ENCODE peak calls at places on chromosomes 3 and 15, in seven cellular contexts. F is psoas muscle; O is heart left ventricle; M is H7; E is posterior cingulate gyrus; S is glutamatergic neuron; L is activated CD8-positive, alpha-beta memory T cell treated with anti-CD3 and anti-CD28 coated beads, Interleukin-2, amount 10 ng/mL, durations not matched to agents 7 days and 5 days. Z is an unnamed sample.

GRCh38 chr15:99106417-99107220 is 1.7 kb downstream of the SYNM start:
- DNase-seq in F (no peak), O (peak), M (no peak), E (no peak), S (no peak), L (peak), Z (peak)

GRCh38 chr3:90044417-90044816 is 937.0 kb downstream of the EPHA3 start:
- DNase-seq in F (no peak), O (no peak), M (no peak), E (no peak), S (no peak), L (no peak), Z (no peak)

GRCh38 chr3:188584958-188585689 is 431.2 kb downstream of the LPP start:
- DNase-seq in F (no peak), O (no peak), M (no peak), E (no peak), S (no peak), L (no peak), Z (no peak)

GRCh38 chr3:46755646-46756045 is 38.0 kb upstream of the PRSS50 start:
- DNase-seq in F (no peak), O (no peak), M (peak), E (no peak), S (no peak), L (no peak), Z (no peak)

GRCh38 chr3:190853464-190853863 is 9.0 kb downstream of the GMNC start:
- DNase-seq in F (no peak), O (no peak), M (no peak), E (no peak), S (no peak), L (no peak), Z (no peak)

GRCh38 chr3:133576169-133576568 is 2.7 kb downstream of the CDV3 start:
- DNase-seq in F (no peak), O (no peak), M (no peak), E (no peak), S (no peak), L (no peak), Z (no peak)

GRCh38 chr3:36178018-36178417 is 202.3 kb upstream of the STAC start:
- DNase-seq in F (no peak), O (no peak), M (no peak), E (no peak), S (no peak), L (no peak), Z (no peak)

GRCh38 chr3:34361921-34362320 is 563.5 kb downstream of the PDCD6IP start:
- DNase-seq in F (no peak), O (no peak), M (no peak), E (no peak), S (no peak), L (no peak), Z (peak)

GRCh38 chr3:66885326-66886000 is 112.6 kb upstream of the KBTBD8 start:
- DNase-seq in F (no peak), O (no peak), M (no peak), E (no peak), S (no peak), L (no peak), Z (no peak)

GRCh38 chr3:11477286-11477935 is 166.3 kb downstream of the VGLL4 start:
- DNase-seq in F (no peak), O (no peak), M (no peak), E (no peak), S (no peak), L (no peak), Z (no peak)

GRCh38 chr3:152737021-152737908 is 97.7 kb upstream of the P2RY1 start:
- DNase-seq in F (no peak), O (peak), M (no peak), E (no peak), S (no peak), L (peak), Z (peak)

GRCh38 chr3:142706308-142707127 is 17.3 kb upstream of the TRPC1 start:
- DNase-seq in F (no peak), O (no peak), M (no peak), E (no peak), S (no peak), L (no peak), Z (no peak)

GRCh38 chr3:26964836-26965235 is 342.3 kb downstream of the LRRC3B start:
- DNase-seq in F (no peak), O (no peak), M (no peak), E (no peak), S (no peak), L (no peak), Z (no peak)

GRCh38 chr3:135982922-135983581 is 17.5 kb downstream of the PPP2R3A start:
- DNase-seq in F (no peak), O (no peak), M (no peak), E (no peak), S (no peak), L (no peak), Z (no peak)

Z was measured in left cardiac atrium.